ENCODE peak calls at places on chromosomes 12 and 14, in five cellular contexts. One of them, this sample, is unnamed.

GRCh38 chr12:27208414-27208750 is 35.7 kb upstream of the STK38L start:
- DNase-seq in stomach: no peak
- DNase-seq in adrenal gland: no peak
- DNase-seq in psoas muscle: no peak
- DNase-seq in heart right ventricle: no peak
- DNase-seq in this sample: no peak

GRCh38 chr12:24760162-24760561 is 188.7 kb downstream of the BCAT1 start:
- DNase-seq in adrenal gland: no peak
- DNase-seq in psoas muscle: no peak
- DNase-seq in heart right ventricle: no peak
- DNase-seq in stomach: no peak
- DNase-seq in this sample: no peak

GRCh38 chr14:101823081-101823480 is 61.6 kb downstream of the PPP2R5C start:
- DNase-seq in adrenal gland: no peak
- DNase-seq in psoas muscle: no peak
- DNase-seq in heart right ventricle: no peak
- DNase-seq in stomach: no peak
- DNase-seq in this sample: no peak

GRCh38 chr14:23551266-23552028 is at the start of gene ZFHX2:
- DNase-seq in psoas muscle: peak; percentile 82
- DNase-seq in stomach: peak; percentile 87
- DNase-seq in adrenal gland: peak; percentile 87
- DNase-seq in heart right ventricle: peak; percentile 81
- DNase-seq in this sample: peak; percentile 96

GRCh38 chr12:116863275-116863767 is 17.9 kb downstream of the HRK start:
- DNase-seq in psoas muscle: no peak
- DNase-seq in stomach: no peak
- DNase-seq in adrenal gland: no peak
- DNase-seq in heart right ventricle: no peak
- DNase-seq in this sample: no peak

GRCh38 chr14:33475623-33476022 is 475.3 kb downstream of the EGLN3 start:
- DNase-seq in stomach: peak; percentile 47
- DNase-seq in heart right ventricle: no peak
- DNase-seq in psoas muscle: no peak
- DNase-seq in adrenal gland: peak; percentile 30
- DNase-seq in this sample: no peak

GRCh38 chr12:53005215-53005985 is 856 bp upstream of the EIF4B start:
- DNase-seq in psoas muscle: peak; percentile 15
- DNase-seq in heart right ventricle: peak; percentile 13
- DNase-seq in stomach: no peak
- DNase-seq in adrenal gland: peak; percentile 40
- DNase-seq in this sample: no peak

GRCh38 chr12:95633049-95633545 is 81.8 kb upstream of the USP44 start:
- DNase-seq in psoas muscle: peak; percentile 56
- DNase-seq in heart right ventricle: no peak
- DNase-seq in stomach: peak; percentile 55
- DNase-seq in adrenal gland: no peak
- DNase-seq in this sample: peak; percentile 78

GRCh38 chr12:132067182-132067581 is 76.9 kb downstream of the DDX51 start:
- DNase-seq in adrenal gland: no peak
- DNase-seq in psoas muscle: no peak
- DNase-seq in heart right ventricle: no peak
- DNase-seq in stomach: no peak
- DNase-seq in this sample: no peak

GRCh38 chr14:94174622-94175402 is 690 bp downstream of the PPP4R4 start:
- DNase-seq in psoas muscle: peak; percentile 19
- DNase-seq in stomach: no peak
- DNase-seq in heart right ventricle: peak; percentile 26
- DNase-seq in adrenal gland: peak; percentile 41
- DNase-seq in this sample: peak; percentile 42
- H3K27ac ChIP-seq in psoas muscle: no peak overlapping the region
- H3K27ac ChIP-seq in stomach: peak overlapping the region; percentile 81
- H3K27ac ChIP-seq in heart right ventricle: no peak overlapping the region
- H3K27ac ChIP-seq in adrenal gland: peak overlapping the region; percentile 76
- H3K27ac ChIP-seq in this sample: peak overlapping the region; percentile 86

GRCh38 chr12:91695964-91696363 is 449.7 kb downstream of the BTG1 start:
- DNase-seq in heart right ventricle: no peak
- DNase-seq in psoas muscle: no peak
- DNase-seq in stomach: no peak
- DNase-seq in adrenal gland: no peak
- DNase-seq in this sample: no peak
- TF ChIP-seq CTCF in heart right ventricle: no peak
- TF ChIP-seq CTCF in psoas muscle: no peak
- TF ChIP-seq CTCF in stomach: no peak
- TF ChIP-seq CTCF in adrenal gland: no peak
- TF ChIP-seq CTCF in this sample: no peak

DNA sequence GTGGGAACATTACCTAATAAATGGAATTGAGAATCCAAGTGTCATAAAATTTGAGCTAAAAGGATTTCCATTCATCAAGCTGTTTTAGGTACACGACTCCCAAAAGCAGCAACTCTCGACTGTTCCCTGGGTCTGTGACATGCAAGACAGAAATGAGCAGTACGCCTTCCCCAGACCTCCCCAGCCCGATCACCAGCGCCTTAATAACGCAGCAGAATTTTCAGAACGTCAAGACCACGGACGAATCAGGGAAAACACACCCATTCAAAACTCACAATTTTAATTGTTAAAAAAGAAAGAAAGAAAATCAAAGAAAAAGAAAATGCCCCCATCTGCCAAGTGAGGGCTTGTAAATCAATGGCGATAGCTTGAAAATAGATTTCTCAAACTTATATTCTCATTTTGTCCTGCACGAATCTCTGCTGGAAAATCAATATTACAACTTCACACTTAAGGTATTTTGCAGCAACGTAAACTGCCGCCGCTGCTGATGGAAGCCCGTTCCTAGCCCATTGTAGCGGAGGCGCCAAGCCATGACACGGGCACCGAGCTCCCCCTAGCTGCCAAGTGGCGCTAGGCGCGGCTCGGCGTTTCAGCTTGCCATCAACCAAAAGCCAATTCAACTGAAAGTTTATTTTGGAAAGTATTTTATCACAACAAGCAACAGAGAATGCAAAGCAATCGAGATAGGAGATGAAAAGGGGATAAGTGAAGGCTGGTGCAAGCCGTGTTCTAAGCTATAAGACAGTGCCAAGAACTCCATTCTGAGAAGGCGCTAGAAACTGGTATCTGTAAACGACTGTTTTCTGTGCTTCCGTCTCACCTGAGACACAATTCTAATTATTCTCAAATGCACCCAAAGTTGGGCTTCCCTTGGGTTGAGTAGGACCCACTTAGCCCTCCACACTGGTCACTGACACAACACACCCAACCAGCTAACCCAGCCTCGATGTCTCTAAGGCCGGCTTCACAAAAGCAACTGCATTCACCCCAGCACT is 5.5 kb downstream of the BCL11B start:
- DNase-seq in stomach: peak; percentile 79
- DNase-seq in heart right ventricle: peak; percentile 76
- DNase-seq in psoas muscle: peak; percentile 65
- DNase-seq in adrenal gland: peak; percentile 68
- DNase-seq in this sample: peak; percentile 74
- H3K27ac ChIP-seq in stomach: no peak overlapping the region
- H3K27ac ChIP-seq in heart right ventricle: no peak overlapping the region
- H3K27ac ChIP-seq in psoas muscle: no peak overlapping the region
- H3K27ac ChIP-seq in adrenal gland: no peak overlapping the region
- H3K27ac ChIP-seq in this sample: no peak overlapping the region

GRCh38 chr14:97930191-97930590 is 1133.0 kb downstream of the VRK1 start:
- DNase-seq in adrenal gland: no peak
- DNase-seq in stomach: no peak
- DNase-seq in heart right ventricle: no peak
- DNase-seq in psoas muscle: no peak
- DNase-seq in this sample: peak; percentile 6
- TF ChIP-seq CTCF in adrenal gland: no peak
- TF ChIP-seq CTCF in stomach: no peak
- TF ChIP-seq CTCF in heart right ventricle: no peak
- TF ChIP-seq CTCF in psoas muscle: no peak
- TF ChIP-seq CTCF in this sample: no peak

GRCh38 chr12:92108651-92109050 is 37.0 kb downstream of the BTG1 start:
- DNase-seq in adrenal gland: no peak
- DNase-seq in stomach: no peak
- DNase-seq in psoas muscle: no peak
- DNase-seq in heart right ventricle: no peak
- DNase-seq in this sample: no peak
- H3K27ac ChIP-seq in adrenal gland: no peak overlapping the region
- H3K27ac ChIP-seq in stomach: peak overlapping the region; percentile 16
- H3K27ac ChIP-seq in psoas muscle: no peak overlapping the region
- H3K27ac ChIP-seq in heart right ventricle: no peak overlapping the region
- H3K27ac ChIP-seq in this sample: no peak overlapping the region